ENCODE peak calls at places on chromosome 18, in five cellular contexts. A is NCI-H1694, G is IMR-90, B is K562, E is foreskin fibroblast. H is an unnamed sample.

GRCh38 chr18:74226156-74226555 is 65.6 kb downstream of the CYB5A start:
- DNase-seq in A (no peak), G (no peak), B (no peak), E (no peak), H (no peak)

GRCh38 chr18:50458366-50458765 is 83.5 kb downstream of the SKA1 start:
- DNase-seq in A (no peak), G (no peak), B (no peak), E (no peak), H (no peak)

GRCh38 chr18:25164837-25165791 is 186.9 kb downstream of the ZNF521 start:
- DNase-seq in A (no peak), G (peak), B (no peak), E (peak), H (peak)

GRCh38 chr18:42030586-42031182 is 75.7 kb downstream of the PIK3C3 start:
- DNase-seq in A (peak), G (peak), B (no peak), E (peak), H (peak)

GRCh38 chr18:79643049-79643765 is 36.4 kb upstream of the CTDP1 start:
- DNase-seq in A (no peak), G (no peak), B (no peak), E (no peak), H (no peak)

GRCh38 chr18:59861009-59861408 is 38.8 kb upstream of the PMAIP1 start:
- DNase-seq in A (no peak), G (peak), B (peak), E (peak), H (no peak)

GRCh38 chr18:8960740-8961657 is 141.5 kb upstream of the NDUFV2 start:
- DNase-seq in A (no peak), G (peak), B (no peak), E (peak), H (peak)

GRCh38 chr18:74935411-74935810 is 273.5 kb downstream of the PTGR3 start:
- DNase-seq in A (no peak), G (no peak), B (no peak), E (no peak), H (peak)

GRCh38 chr18:25953111-25953510 is 137.3 kb downstream of the SS18 start:
- DNase-seq in A (no peak), G (no peak), B (no peak), E (no peak), H (no peak)

GRCh38 chr18:21550510-21550970 is 50.0 kb downstream of the ESCO1 start:
- DNase-seq in A (no peak), G (no peak), B (no peak), E (no peak), H (no peak)

GRCh38 chr18:74902170-74902465 is 304.4 kb downstream of the ZNF407 start:
- DNase-seq in A (no peak), G (no peak), B (no peak), E (no peak), H (no peak)

GRCh38 chr18:80253871-80254492 is 6.7 kb upstream of the PARD6G start:
- DNase-seq in A (no peak), G (no peak), B (peak), E (no peak), H (no peak)

GRCh38 chr18:7987284-7987976 is 420.3 kb downstream of the PTPRM start:
- DNase-seq in A (no peak), G (peak), B (no peak), E (peak), H (peak)

H was measured in astrocyte of the hippocampus.